ENCODE peak calls at places on chromosomes 4 and X, in four cellular contexts. M is RCC 7860, N is activated B cell treated with CpG ODN at 0.5 μM for 24 hours, L is iPS-NIHi11. F is an unnamed sample.

GRCh38 chrX:66004928-66005831 is 34.7 kb downstream of the VSIG4 start:
- DNase-seq in M (no peak), N (no peak), L (no peak), F (no peak)

GRCh38 chr4:76198411-76199237 is 15.0 kb downstream of the SCARB2 start:
- DNase-seq in N (no peak), M (peak; percentile 21), L (no peak), F (peak; percentile 79)

GRCh38 chr4:118417325-118417724 is 64.5 kb upstream of the PRSS12 start:
- DNase-seq in M (no peak), N (no peak), L (no peak), F (no peak)

GRCh38 chr4:146033149-146033548 is 94.5 kb upstream of the ZNF827 start:
- DNase-seq in N (no peak), M (no peak), L (no peak), F (no peak)

GRCh38 chr4:119736559-119736958 is 108.0 kb upstream of the PDE5A start:
- DNase-seq in M (no peak), L (no peak), N (no peak), F (no peak)

GRCh38 chr4:149896428-149896827 is 80.8 kb upstream of the IQCM start:
- DNase-seq in M (peak; percentile 8), N (no peak), L (no peak), F (no peak)

GRCh38 chr4:83208371-83208770 is 76.2 kb downstream of the COQ2 start:
- DNase-seq in N (no peak), M (peak; percentile 37), L (no peak), F (no peak)

GRCh38 chr4:165297626-165298025 is 29.8 kb upstream of the MSMO1 start:
- DNase-seq in N (no peak), M (no peak), L (no peak), F (no peak)

GRCh38 chr4:120816385-120816784 is 106.1 kb downstream of the PRDM5 start:
- DNase-seq in N (no peak), M (no peak), L (no peak), F (no peak)

GRCh38 chr4:52093466-52093865 is 42.4 kb downstream of the SPATA18 start:
- DNase-seq in M (no peak), L (no peak), N (no peak), F (no peak)

GRCh38 chr4:166400270-166400894 is 527.3 kb downstream of the TLL1 start:
- DNase-seq in L (no peak), N (no peak), M (no peak), F (no peak)

GRCh38 chr4:153332936-153333335 is 11.6 kb upstream of the MND1 start:
- DNase-seq in N (no peak), M (no peak), L (no peak), F (no peak)

GRCh38 chr4:54095110-54095800 is 4.7 kb upstream of the GSX2 start:
- DNase-seq in N (no peak), M (no peak), L (no peak), F (no peak)

F was measured in left lung.